ENCODE peak calls at places on chromosomes 7 and 10, in seven cellular contexts. Y is IMR-90, E is sigmoid colon, N is body of pancreas, L is ovary, Q is HCT116, Z is adrenal gland. O is an unnamed sample.

GRCh38 chr10:62618576-62619408 is 185.7 kb upstream of the ADO start:
- DNase-seq in Y (peak), Z (peak), N (peak), Q (no peak), E (peak), L (no peak), O (no peak)

GRCh38 chr7:101934618-101935017 is 117.2 kb downstream of the CUX1 start:
- DNase-seq in Q (no peak), L (no peak), N (no peak), E (peak), Z (no peak), Y (no peak), O (no peak)

GRCh38 chr10:95260397-95260881 is 30.4 kb downstream of the PDLIM1 start:
- DNase-seq in N (peak), Z (no peak), L (no peak), Y (peak), E (no peak), Q (no peak), O (peak)

GRCh38 chr7:92489634-92490033 is 11.9 kb upstream of the ERVW-1 start:
- DNase-seq in Z (no peak), L (no peak), Q (no peak), Y (peak), N (peak), E (no peak), O (no peak)

GRCh38 chr7:101315336-101315735 is 6.3 kb downstream of the IFT22 start:
- DNase-seq in L (peak), Z (peak), E (no peak), N (peak), Y (peak), Q (peak), O (peak)

GRCh38 chr7:137909042-137909441 is 62.3 kb upstream of the DGKI start:
- DNase-seq in N (no peak), E (no peak), Q (no peak), Z (no peak), L (peak), Y (peak), O (peak)

GRCh38 chr7:129636641-129637040 is 25.1 kb downstream of the NRF1 start:
- DNase-seq in L (no peak), E (no peak), Q (no peak), Z (no peak), Y (no peak), N (no peak), O (no peak)

GRCh38 chr10:86308056-86308455 is 58.5 kb downstream of the GRID1 start:
- DNase-seq in L (no peak), N (no peak), Q (no peak), Y (no peak), Z (no peak), E (peak), O (no peak)

GRCh38 chr7:45399069-45399468 is 175.1 kb upstream of the ADCY1 start:
- DNase-seq in N (no peak), Y (no peak), Q (no peak), E (no peak), L (no peak), Z (no peak), O (no peak)

GRCh38 chr10:91759581-91759986 is 38.6 kb upstream of the TNKS2 start:
- DNase-seq in N (no peak), Y (peak), E (no peak), Z (no peak), Q (no peak), L (no peak), O (no peak)

GRCh38 chr7:112420236-112420945 is 29.9 kb upstream of the IFRD1 start:
- DNase-seq in Q (no peak), Y (peak), E (no peak), N (no peak), Z (no peak), L (no peak), O (no peak)

GRCh38 chr7:27699751-27700150 is 37.1 kb upstream of the HIBADH start:
- DNase-seq in E (no peak), Z (no peak), Y (no peak), Q (no peak), N (no peak), L (no peak), O (no peak)

GRCh38 chr7:69708857-69709256 is 110.6 kb downstream of the AUTS2 start:
- DNase-seq in Y (no peak), N (no peak), L (no peak), E (no peak), Z (peak), Q (no peak), O (peak)

GRCh38 chr10:8037941-8038894 is 16.3 kb upstream of the GATA3 start:
- DNase-seq in E (no peak), Y (no peak), Z (no peak), Q (no peak), L (no peak), N (no peak), O (no peak)

GRCh38 chr7:18831381-18831901 is 286.0 kb downstream of the TWIST1 start:
- DNase-seq in N (no peak), Q (no peak), L (no peak), Z (no peak), E (no peak), Y (peak), O (no peak)

GRCh38 chr7:111796671-111797070 is 234.4 kb upstream of the IMMP2L start:
- DNase-seq in Y (peak), Q (peak), N (no peak), L (no peak), Z (no peak), E (no peak), O (no peak)

GRCh38 chr10:95756061-95756751 is at the start of gene ENTPD1:
- DNase-seq in Q (no peak), L (no peak), Z (peak), Y (peak), N (peak), E (no peak), O (no peak)

DNA sequence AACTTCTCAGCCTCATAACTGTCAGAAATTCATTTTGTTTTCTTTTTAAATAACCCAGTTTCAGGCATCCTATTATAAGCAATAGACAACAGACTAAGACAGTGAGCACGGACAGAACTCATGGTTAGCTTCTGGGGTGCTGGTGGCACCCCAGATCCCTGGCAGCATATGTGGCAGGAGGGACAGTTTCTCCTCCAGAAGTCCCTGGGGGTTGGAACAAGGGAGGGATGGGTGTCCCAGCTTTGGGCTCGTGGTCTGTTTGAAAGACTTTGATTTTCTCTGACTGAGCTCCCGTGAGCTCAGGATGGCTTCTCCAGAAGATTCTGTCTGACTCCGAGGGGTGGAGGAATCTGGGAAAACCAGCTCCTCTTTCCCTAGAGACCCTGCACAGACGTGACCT is 421.0 kb downstream of the GLRX3 start:
- DNase-seq in Y (no peak), N (no peak), Z (no peak), Q (no peak), E (no peak), L (no peak), O (no peak)
- TF ChIP-seq POLR2A in Y (no peak), N (no peak), Z (no peak), Q (no peak), E (no peak), L (no peak), O (no peak)

GRCh38 chr10:97644961-97645360 is 4.5 kb downstream of the PI4K2A start:
- DNase-seq in Y (no peak), L (no peak), N (no peak), Q (no peak), Z (no peak), E (no peak), O (no peak)

GRCh38 chr10:97643586-97643985 is 3.1 kb downstream of the PI4K2A start:
- DNase-seq in Q (no peak), Z (no peak), N (no peak), E (no peak), Y (no peak), L (no peak), O (no peak)

GRCh38 chr10:97635577-97635976 is 2.3 kb upstream of the MORN4 start:
- DNase-seq in Z (no peak), Y (no peak), N (no peak), Q (no peak), E (no peak), L (no peak), O (no peak)

GRCh38 chr10:97640868-97641811 is 669 bp downstream of the PI4K2A start:
- DNase-seq in L (peak), E (peak), Y (peak), Z (peak), Q (no peak), N (peak), O (peak)

DNA sequence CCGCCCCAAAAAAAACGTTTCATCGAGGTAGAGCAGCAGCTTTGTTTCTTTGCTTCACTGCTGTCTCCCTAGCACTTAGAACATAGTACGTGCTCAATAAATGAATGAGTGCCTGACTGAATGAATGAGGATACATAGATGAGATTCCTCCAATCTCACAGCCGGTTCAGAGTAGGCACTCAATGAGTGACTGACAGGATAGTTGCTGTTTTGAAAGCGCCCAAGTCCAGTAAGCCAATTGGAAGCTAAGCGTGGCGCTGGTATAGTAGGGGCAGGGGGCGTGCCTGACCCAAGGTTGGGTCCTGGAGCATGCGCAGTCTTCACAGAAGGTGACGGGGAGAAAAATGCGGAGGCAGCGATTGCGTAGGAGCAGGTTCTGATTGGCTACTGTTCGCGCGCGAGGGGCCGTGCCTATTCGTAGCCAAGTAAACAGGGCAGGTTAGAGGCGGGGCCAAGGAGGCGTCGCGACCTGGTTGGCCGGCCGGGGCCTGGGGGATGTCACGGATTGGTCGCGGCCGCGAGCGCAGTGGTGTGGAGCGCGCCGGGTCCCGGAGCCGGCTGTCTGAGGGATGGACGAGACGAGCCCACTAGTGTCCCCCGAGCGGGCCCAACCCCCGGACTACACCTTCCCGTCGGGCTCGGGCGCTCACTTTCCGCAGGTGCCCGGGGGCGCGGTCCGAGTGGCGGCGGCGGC is at the start of gene PI4K2A:
- DNase-seq in E (peak), Q (peak), L (peak), Z (peak), N (peak), Y (peak), O (peak)
- H3K27ac ChIP-seq in E (peak), Q (peak), L (peak), Z (peak), N (peak), Y (peak), O (peak)

GRCh38 chr10:121317374-121317773 is 280.9 kb downstream of the FGFR2 start:
- DNase-seq in N (no peak), Z (no peak), Y (no peak), Q (no peak), E (no peak), L (no peak), O (no peak)
- TF ChIP-seq CTCF in N (no peak), Z (no peak), Y (no peak), Q (peak), E (no peak), L (no peak), O (no peak)

DNA sequence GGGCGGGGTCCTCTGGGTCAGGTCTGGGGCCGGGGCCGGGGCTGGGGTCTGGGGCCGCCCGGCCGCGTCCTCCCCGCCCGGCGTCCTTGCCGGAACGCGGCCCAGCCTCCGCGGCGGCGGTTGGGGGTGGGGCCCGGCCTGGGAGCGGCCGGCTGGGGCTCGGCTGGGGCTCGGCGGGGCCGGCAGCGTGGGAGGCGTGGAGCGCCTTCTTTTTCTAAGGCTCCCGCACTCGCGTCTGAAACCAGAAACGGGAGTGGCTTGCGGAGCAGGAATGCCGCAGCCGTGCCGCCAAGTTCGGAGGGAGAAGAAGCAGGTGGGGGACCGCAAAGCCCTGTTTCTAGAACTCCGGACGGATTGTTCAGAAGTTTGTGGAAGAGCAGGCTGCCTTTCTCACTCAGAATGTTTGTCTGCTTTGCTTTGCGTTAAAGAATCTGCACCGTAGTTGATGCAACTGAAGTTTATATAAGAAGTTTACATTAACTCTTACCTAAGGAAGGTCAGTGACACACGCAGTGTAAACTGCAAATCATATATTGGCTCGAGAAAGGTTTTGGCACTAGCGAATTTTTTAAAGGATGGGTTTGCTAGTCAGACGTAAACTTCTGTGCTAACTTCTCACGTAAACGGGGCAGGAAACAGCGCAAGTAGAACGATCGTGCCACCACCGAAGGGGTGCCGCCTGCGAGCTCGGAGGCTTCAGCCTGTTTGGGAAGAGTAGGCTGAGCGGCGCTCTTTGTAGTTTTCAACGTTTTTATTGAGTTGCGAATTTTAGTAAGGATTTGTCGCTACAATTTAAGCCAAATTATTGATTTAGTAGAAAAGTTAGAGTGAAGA is 729 bp downstream of the DNAJB6 start:
- DNase-seq in Z (peak), N (peak), Q (no peak), L (peak), Y (peak), E (peak), O (peak)
- TF ChIP-seq POLR2A in Z (no peak), N (no peak), Q (no peak), L (no peak), Y (no peak), E (no peak), O (no peak)

DNA sequence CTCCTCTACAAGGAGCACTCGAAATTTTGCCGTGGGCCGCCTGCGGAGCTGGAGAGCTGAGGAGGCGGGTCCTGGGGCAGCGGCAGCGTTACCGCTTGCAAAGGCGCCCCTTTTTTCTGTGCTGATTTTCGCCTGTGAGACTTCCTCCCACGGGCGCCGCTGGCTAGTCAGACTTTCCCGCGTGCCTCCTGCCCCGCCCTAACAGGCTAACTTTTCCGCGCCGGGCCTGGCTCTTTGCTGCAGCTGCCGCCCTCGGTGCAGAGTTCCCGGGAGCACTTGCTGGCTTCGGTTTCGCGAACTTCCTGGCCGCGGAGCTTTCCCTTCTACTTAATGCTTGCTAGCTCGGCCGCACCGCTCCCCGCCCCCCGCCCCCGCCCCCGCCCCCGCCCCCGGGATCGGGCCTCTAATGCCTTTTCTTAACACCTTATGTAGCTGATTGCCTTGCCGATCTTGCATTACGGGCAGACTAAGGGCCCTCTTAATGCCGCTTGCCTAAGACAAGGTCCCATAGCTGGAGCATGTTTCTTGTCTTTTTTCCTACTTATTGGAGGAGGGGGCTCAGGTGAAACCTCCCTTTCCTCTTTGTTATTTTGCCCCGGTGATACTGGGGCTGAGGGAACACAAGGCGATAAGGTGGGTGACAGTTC is 37.9 kb upstream of the RASGEF1A start:
- DNase-seq in Z (peak), N (peak), L (peak), E (peak), Y (peak), Q (no peak), O (peak)
- H3K27ac ChIP-seq in Z (no peak), N (no peak), L (peak), E (peak), Y (no peak), Q (peak), O (no peak)

GRCh38 chr7:152553671-152554317 is 118.0 kb upstream of the KMT2C start:
- DNase-seq in L (no peak), Z (no peak), Y (no peak), Q (no peak), E (no peak), N (no peak), O (no peak)
- TF ChIP-seq CTCF in L (no peak), Z (no peak), Y (no peak), Q (no peak), E (no peak), N (no peak), O (no peak)

O was measured in thyroid gland.